ENCODE peak calls at places on chromosomes 1 and 21, in five cellular contexts. One of them, this sample, is unnamed.

GRCh38 chr1:180534199-180534598 is 24.6 kb upstream of the OVAAL start:
- DNase-seq in H1: no peak
- DNase-seq in SK-N-SH: peak
- DNase-seq in HepG2: no peak
- DNase-seq in GM12878: no peak
- DNase-seq in this sample: no peak

GRCh38 chr1:4615501-4615900 is 38.9 kb upstream of the AJAP1 start:
- DNase-seq in HepG2: no peak
- DNase-seq in GM12878: no peak
- DNase-seq in H1: no peak
- DNase-seq in SK-N-SH: no peak
- DNase-seq in this sample: no peak

GRCh38 chr1:17878837-17879236 is 123.7 kb downstream of the ACTL8 start:
- DNase-seq in SK-N-SH: peak
- DNase-seq in GM12878: no peak
- DNase-seq in HepG2: no peak
- DNase-seq in H1: no peak
- DNase-seq in this sample: no peak

GRCh38 chr1:17436380-17437174 is 2.9 kb downstream of the RCC2 start:
- DNase-seq in HepG2: no peak
- DNase-seq in H1: no peak
- DNase-seq in GM12878: no peak
- DNase-seq in SK-N-SH: no peak
- DNase-seq in this sample: no peak

GRCh38 chr1:9867408-9868243 is 42.4 kb downstream of the CTNNBIP1 start:
- DNase-seq in H1: peak
- DNase-seq in SK-N-SH: peak
- DNase-seq in HepG2: peak
- DNase-seq in GM12878: peak
- DNase-seq in this sample: peak

GRCh38 chr1:171500803-171501202 is 15.5 kb downstream of the PRRC2C start:
- DNase-seq in HepG2: no peak
- DNase-seq in H1: no peak
- DNase-seq in GM12878: no peak
- DNase-seq in SK-N-SH: no peak
- DNase-seq in this sample: no peak

GRCh38 chr1:211114446-211114845 is 19.5 kb downstream of the KCNH1 start:
- DNase-seq in SK-N-SH: no peak
- DNase-seq in HepG2: no peak
- DNase-seq in GM12878: no peak
- DNase-seq in H1: no peak
- DNase-seq in this sample: no peak

GRCh38 chr1:98700228-98700627 is 38.7 kb downstream of the SNX7 start:
- DNase-seq in H1: no peak
- DNase-seq in HepG2: no peak
- DNase-seq in SK-N-SH: no peak
- DNase-seq in GM12878: no peak
- DNase-seq in this sample: no peak

GRCh38 chr1:226135059-226135651 is 51.4 kb downstream of the ACBD3 start:
- DNase-seq in SK-N-SH: peak
- DNase-seq in HepG2: peak
- DNase-seq in GM12878: no peak
- DNase-seq in H1: no peak
- DNase-seq in this sample: no peak

GRCh38 chr1:2416403-2416802 is 4.0 kb upstream of the PEX10 start:
- DNase-seq in HepG2: no peak
- DNase-seq in H1: no peak
- DNase-seq in SK-N-SH: no peak
- DNase-seq in GM12878: no peak
- DNase-seq in this sample: no peak

GRCh38 chr1:94757931-94758330 is 62.2 kb upstream of the SLC44A3 start:
- DNase-seq in H1: no peak
- DNase-seq in HepG2: no peak
- DNase-seq in GM12878: no peak
- DNase-seq in SK-N-SH: no peak
- DNase-seq in this sample: no peak

GRCh38 chr1:94753171-94753972 is 66.8 kb upstream of the SLC44A3 start:
- DNase-seq in GM12878: no peak
- DNase-seq in H1: no peak
- DNase-seq in SK-N-SH: no peak
- DNase-seq in HepG2: peak
- DNase-seq in this sample: no peak

GRCh38 chr1:94754101-94754500 is 66.1 kb upstream of the SLC44A3 start:
- DNase-seq in H1: no peak
- DNase-seq in HepG2: no peak
- DNase-seq in GM12878: no peak
- DNase-seq in SK-N-SH: no peak
- DNase-seq in this sample: no peak

GRCh38 chr1:94754570-94754969 is 65.6 kb upstream of the SLC44A3 start:
- DNase-seq in H1: no peak
- DNase-seq in SK-N-SH: no peak
- DNase-seq in HepG2: peak
- DNase-seq in GM12878: no peak
- DNase-seq in this sample: no peak

DNA sequence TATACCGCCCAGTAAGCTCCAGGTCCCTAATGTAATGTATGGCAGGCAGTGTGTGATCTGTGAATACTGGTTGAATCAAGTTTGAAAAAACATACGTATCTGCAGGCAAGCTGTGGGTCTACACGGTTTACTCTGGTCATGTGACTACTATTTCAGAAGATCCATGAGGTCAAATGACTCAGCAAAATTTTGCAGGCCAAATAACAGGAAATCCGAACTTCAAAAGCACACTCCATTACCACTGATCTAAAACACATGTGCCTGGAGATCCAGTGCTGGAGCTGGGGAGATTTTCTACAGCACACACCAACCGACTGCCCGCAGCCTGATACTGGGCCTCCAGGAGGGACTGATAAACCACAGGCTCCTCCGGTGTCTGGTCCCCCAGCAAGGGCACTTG is 64.5 kb upstream of the SLC44A3 start:
- DNase-seq in GM12878: no peak
- DNase-seq in SK-N-SH: peak
- DNase-seq in HepG2: peak
- DNase-seq in H1: no peak
- DNase-seq in this sample: peak
- TF ChIP-seq JUND in GM12878: no peak
- TF ChIP-seq JUND in SK-N-SH: peak
- TF ChIP-seq JUND in HepG2: no peak
- TF ChIP-seq JUND in H1: no peak
- TF ChIP-seq JUND in this sample: no peak

GRCh38 chr1:198883184-198883583 is 244.3 kb downstream of the PTPRC start:
- DNase-seq in HepG2: no peak
- DNase-seq in GM12878: no peak
- DNase-seq in SK-N-SH: no peak
- DNase-seq in H1: no peak
- DNase-seq in this sample: no peak

GRCh38 chr1:198879711-198880306 is 241.0 kb downstream of the PTPRC start:
- DNase-seq in GM12878: no peak
- DNase-seq in HepG2: no peak
- DNase-seq in SK-N-SH: no peak
- DNase-seq in H1: no peak
- DNase-seq in this sample: no peak

GRCh38 chr1:198878566-198878965 is 239.7 kb downstream of the PTPRC start:
- DNase-seq in HepG2: no peak
- DNase-seq in H1: no peak
- DNase-seq in GM12878: no peak
- DNase-seq in SK-N-SH: no peak
- DNase-seq in this sample: no peak

GRCh38 chr1:198880397-198880796 is 241.6 kb downstream of the PTPRC start:
- DNase-seq in H1: no peak
- DNase-seq in SK-N-SH: no peak
- DNase-seq in HepG2: no peak
- DNase-seq in GM12878: no peak
- DNase-seq in this sample: no peak

GRCh38 chr1:198880818-198881597 is 242.2 kb downstream of the PTPRC start:
- DNase-seq in H1: no peak
- DNase-seq in HepG2: peak
- DNase-seq in GM12878: no peak
- DNase-seq in SK-N-SH: no peak
- DNase-seq in this sample: no peak
- TF ChIP-seq USF2 in H1: no peak
- TF ChIP-seq USF2 in HepG2: no peak
- TF ChIP-seq USF2 in GM12878: no peak
- TF ChIP-seq USF2 in SK-N-SH: no peak
- TF ChIP-seq USF2 in this sample: no peak

GRCh38 chr1:68230901-68231626 is 1.3 kb downstream of the WLS start:
- DNase-seq in HepG2: no peak
- DNase-seq in GM12878: no peak
- DNase-seq in SK-N-SH: peak
- DNase-seq in H1: no peak
- DNase-seq in this sample: no peak

GRCh38 chr1:68233202-68233601 is 879 bp upstream of the WLS start:
- DNase-seq in HepG2: no peak
- DNase-seq in GM12878: no peak
- DNase-seq in H1: no peak
- DNase-seq in SK-N-SH: no peak
- DNase-seq in this sample: no peak

GRCh38 chr1:68232354-68233148 is at the start of gene WLS:
- DNase-seq in H1: no peak
- DNase-seq in GM12878: no peak
- DNase-seq in SK-N-SH: peak
- DNase-seq in HepG2: no peak
- DNase-seq in this sample: no peak

GRCh38 chr1:68229927-68230812 is 2.2 kb downstream of the WLS start:
- DNase-seq in HepG2: no peak
- DNase-seq in H1: no peak
- DNase-seq in GM12878: no peak
- DNase-seq in SK-N-SH: no peak
- DNase-seq in this sample: no peak

GRCh38 chr1:68231627-68232303 is 558 bp downstream of the WLS start:
- DNase-seq in SK-N-SH: peak
- DNase-seq in H1: no peak
- DNase-seq in HepG2: no peak
- DNase-seq in GM12878: no peak
- DNase-seq in this sample: no peak
- TF ChIP-seq JUND in SK-N-SH: no peak
- TF ChIP-seq JUND in H1: no peak
- TF ChIP-seq JUND in HepG2: no peak
- TF ChIP-seq JUND in GM12878: no peak
- TF ChIP-seq JUND in this sample: no peak

GRCh38 chr21:46028547-46029200 is 47.1 kb downstream of the COL6A1 start:
- DNase-seq in SK-N-SH: no peak
- DNase-seq in H1: no peak
- DNase-seq in HepG2: no peak
- DNase-seq in GM12878: no peak
- DNase-seq in this sample: no peak
- TF ChIP-seq USF2 in SK-N-SH: no peak
- TF ChIP-seq USF2 in H1: no peak
- TF ChIP-seq USF2 in HepG2: no peak
- TF ChIP-seq USF2 in GM12878: no peak
- TF ChIP-seq USF2 in this sample: no peak